ENCODE peak calls at places on chromosome 19, in six cellular contexts. P is CD8-positive, alpha-beta memory T cell; W is left ventricle myocardium inferior; M is adrenal gland; O is uterus; S is lung. L is an unnamed sample. For H3K9me3, H3K27me3 and H3K4me1, the result is how much of the 10 kb centered on the place peaks cover.

GRCh38 chr19:5927439-5927821 is 13.4 kb downstream of the CAPS start:
- DNase-seq in P (no peak), W (no peak), M (no peak), O (no peak), S (no peak), L (no peak)

GRCh38 chr19:409006-409514 is at the start of gene C2CD4C:
- DNase-seq in P (no peak), W (no peak), M (no peak), O (no peak), S (no peak), L (peak)

GRCh38 chr19:13430790-13431582 is 75.3 kb downstream of the CACNA1A start:
- DNase-seq in P (peak), W (peak), M (peak), O (no peak), S (peak), L (peak)

GRCh38 chr19:14381689-14382474 is 638 bp downstream of the ADGRE5 start:
- DNase-seq in P (peak), W (peak), M (peak), O (peak), S (peak), L (no peak)

GRCh38 chr19:4830768-4831265 is 695 bp downstream of the TICAM1 start:
- DNase-seq in P (no peak), W (no peak), M (no peak), O (no peak), S (no peak), L (no peak)

GRCh38 chr19:30036154-30037129 is 94.4 kb downstream of the URI1 start:
- DNase-seq in P (no peak), W (no peak), M (no peak), O (no peak), S (no peak), L (no peak)

GRCh38 chr19:39969681-39970423 is 1.1 kb upstream of the PSMC4 start:
- DNase-seq in P (no peak), W (no peak), M (no peak), O (no peak), S (no peak), L (no peak)

GRCh38 chr19:55795021-55795420 is 26.1 kb downstream of the RFPL4AL1 start:
- DNase-seq in P (no peak), W (no peak), M (no peak), O (no peak), S (no peak), L (no peak)

GRCh38 chr19:19447536-19448237 is 42.2 kb downstream of the GATAD2A start:
- DNase-seq in P (peak), W (no peak), M (peak), O (no peak), S (no peak), L (no peak)

GRCh38 chr19:52296400-52296772 is 583 bp upstream of the ZNF480 start:
- DNase-seq in P (no peak), W (no peak), M (no peak), O (no peak), S (no peak), L (no peak)

GRCh38 chr19:46841458-46842083 is 9.1 kb downstream of the AP2S1 start:
- DNase-seq in P (no peak), W (peak), M (peak), O (peak), S (no peak), L (no peak)

GRCh38 chr19:51688665-51689571 is 4.2 kb upstream of the SPACA6 start:
- DNase-seq in P (no peak), W (peak), M (peak), O (peak), S (peak), L (peak)

GRCh38 chr19:19405919-19406877 is 723 bp downstream of the GATAD2A start:
- DNase-seq in P (peak), W (peak), M (peak), O (peak), S (peak), L (no peak)

GRCh38 chr19:35206379-35206778 is 22.2 kb downstream of the FAM187B start:
- DNase-seq in P (peak), W (no peak), M (no peak), O (no peak), S (peak), L (no peak)

GRCh38 chr19:42091300-42092266 is 15.6 kb downstream of the ZNF574 start:
- DNase-seq in P (no peak), W (no peak), M (peak), O (no peak), S (no peak), L (no peak)

GRCh38 chr19:48964205-48965032 is 690 bp upstream of the FTL start:
- DNase-seq in P (no peak), W (peak), M (no peak), O (no peak), S (no peak), L (no peak)

GRCh38 chr19:14562660-14563589 is 8.9 kb downstream of the NDUFB7 start:
- DNase-seq in P (no peak), W (no peak), M (no peak), O (no peak), S (no peak), L (no peak)

GRCh38 chr19:48635966-48636858 is 967 bp downstream of the DBP start:
- DNase-seq in P (no peak), W (no peak), M (peak), O (peak), S (no peak), L (no peak)

GRCh38 chr19:309206-309565 is 18.0 kb upstream of the PLPP2 start:
- DNase-seq in P (no peak), W (no peak), M (no peak), O (no peak), S (no peak), L (no peak)

GRCh38 chr19:46191972-46192371 is 37.6 kb upstream of the IGFL1 start:
- DNase-seq in P (no peak), W (no peak), M (peak), O (no peak), S (no peak), L (no peak)

GRCh38 chr19:50568321-50569022 is at the start of gene LRRC4B:
- DNase-seq in P (no peak), W (no peak), M (no peak), O (no peak), S (no peak), L (no peak)

GRCh38 chr19:45821103-45821521 is 6.0 kb upstream of the RSPH6A start:
- DNase-seq in P (no peak), W (no peak), M (no peak), O (no peak), S (no peak), L (no peak)

GRCh38 chr19:15199652-15200574 is 882 bp downstream of the NOTCH3 start:
- DNase-seq in P (no peak), W (no peak), M (no peak), O (no peak), S (no peak), L (no peak)

GRCh38 chr19:28303502-28303901 is 909.4 kb downstream of the UQCRFS1 start:
- DNase-seq in P (no peak), W (no peak), M (no peak), O (no peak), S (no peak), L (no peak)

GRCh38 chr19:47369923-47370625 is 21.0 kb downstream of the DHX34 start:
- DNase-seq in P (no peak), W (no peak), M (peak), O (no peak), S (peak), L (no peak)

GRCh38 chr19:55437410-55437809 is 5.7 kb downstream of the SHISA7 start:
- DNase-seq in P (no peak), W (peak), M (peak), O (no peak), S (peak), L (no peak)

GRCh38 chr19:36028313-36029041 is 4.2 kb downstream of the CLIP3 start:
- DNase-seq in P (no peak), W (no peak), M (no peak), O (no peak), S (no peak), L (no peak)

GRCh38 chr19:13633109-13633508 is 126.8 kb upstream of the CACNA1A start:
- DNase-seq in P (no peak), W (no peak), M (no peak), O (no peak), S (no peak), L (no peak)

GRCh38 chr19:6484251-6484650 is 2.7 kb upstream of the DENND1C start:
- DNase-seq in P (no peak), W (no peak), M (no peak), O (no peak), S (no peak), L (no peak)

GRCh38 chr19:43872547-43873336 is 45.6 kb downstream of the ZNF283 start:
- DNase-seq in P (no peak), W (no peak), M (no peak), O (no peak), S (no peak), L (no peak)
- H3K9me3 ChIP-seq in P (under half), W (half or more), M (half or more), O (under half), S (under half), L (half or more)

DNA sequence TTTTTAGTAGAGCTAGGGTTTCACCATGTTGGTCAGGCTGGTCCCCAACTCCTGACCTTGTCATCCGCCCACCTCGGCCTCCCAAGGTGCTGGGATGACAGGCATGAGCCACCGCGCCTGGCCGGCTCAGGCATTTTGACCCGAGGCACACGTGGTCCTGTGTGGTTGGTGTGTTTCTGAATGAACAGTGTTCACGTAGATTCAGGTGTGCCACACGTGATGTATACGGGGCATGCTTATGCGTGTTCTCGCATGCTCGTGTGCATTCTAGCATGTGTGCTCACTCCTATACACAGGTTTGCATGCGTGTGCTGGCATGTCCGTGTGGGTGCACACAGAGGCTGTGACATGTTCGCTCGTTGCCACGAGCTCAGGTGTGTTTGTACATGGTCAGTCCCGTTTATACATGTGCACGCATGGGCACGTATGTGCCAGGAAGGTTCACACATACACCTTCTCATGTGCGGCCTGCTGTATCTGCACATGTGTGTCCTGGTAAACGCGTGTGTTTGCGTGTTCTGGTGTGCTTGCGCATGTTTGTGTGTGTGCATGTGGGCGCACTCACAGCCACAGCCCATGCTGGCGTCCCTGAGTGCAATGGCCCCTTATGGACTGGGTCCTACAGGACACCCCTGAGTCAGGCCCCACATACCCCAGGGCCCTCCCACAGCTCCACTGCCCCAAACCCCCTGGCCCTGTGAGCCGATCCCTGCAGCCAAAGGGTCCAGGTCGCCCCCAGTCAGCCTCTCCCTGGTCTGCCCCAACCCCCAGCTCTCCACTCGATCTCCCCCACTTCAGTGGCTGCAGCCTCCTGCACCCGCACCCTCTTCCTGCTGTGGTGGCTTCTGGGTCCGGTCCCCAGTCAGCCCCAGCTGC is 20.6 kb upstream of the TCF3 start:
- DNase-seq in P (no peak), W (no peak), M (no peak), O (no peak), S (no peak), L (no peak)
- H3K27me3 ChIP-seq in P (under half), W (half or more), M (half or more), O (under half), S (under half), L (under half)

GRCh38 chr19:16618248-16618647 is 9.8 kb downstream of the MED26 start:
- DNase-seq in P (no peak), W (no peak), M (no peak), O (no peak), S (no peak), L (no peak)
- H3K4me1 ChIP-seq in P (under half), W (half or more), M (under half), O (under half), S (under half), L (under half)

GRCh38 chr19:23381114-23381513 is 14.2 kb downstream of the ZNF91 start:
- DNase-seq in P (no peak), W (no peak), M (no peak), O (no peak), S (no peak), L (no peak)

GRCh38 chr19:23382955-23383354 is 12.3 kb downstream of the ZNF91 start:
- DNase-seq in P (no peak), W (no peak), M (no peak), O (no peak), S (no peak), L (no peak)

GRCh38 chr19:23378948-23379347 is 16.3 kb downstream of the ZNF91 start:
- DNase-seq in P (peak), W (no peak), M (no peak), O (no peak), S (no peak), L (no peak)

GRCh38 chr19:23377276-23377675 is 18.0 kb downstream of the ZNF91 start:
- DNase-seq in P (no peak), W (no peak), M (no peak), O (no peak), S (no peak), L (no peak)
- H3K9me3 ChIP-seq in P (under half), W (under half), M (under half), O (under half), S (under half), L (half or more)

DNA sequence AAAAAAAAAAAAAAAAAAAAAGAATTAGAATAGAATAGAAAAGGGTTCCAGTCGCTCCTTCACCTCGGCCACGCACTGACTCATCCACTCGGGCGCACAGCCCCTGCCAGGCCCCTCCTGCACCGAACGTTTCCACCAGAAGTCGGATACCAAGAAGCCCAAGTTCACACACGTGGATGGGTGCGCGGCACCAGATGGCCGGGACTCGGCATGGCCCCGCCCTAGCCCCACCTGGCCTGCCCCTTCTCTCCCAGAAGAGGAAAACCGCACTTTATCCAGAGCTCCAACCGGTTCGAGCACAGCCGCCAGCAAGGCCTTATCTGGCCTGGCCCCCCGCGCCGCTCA is 5.9 kb downstream of the PRR36 start:
- DNase-seq in P (no peak), W (no peak), M (peak), O (no peak), S (no peak), L (no peak)
- H3K27me3 ChIP-seq in P (under half), W (half or more), M (under half), O (under half), S (under half), L (half or more)

GRCh38 chr19:17949956-17950309 is 17.0 kb upstream of the KCNN1 start:
- DNase-seq in P (no peak), W (no peak), M (no peak), O (no peak), S (no peak), L (no peak)
- H3K4me1 ChIP-seq in P (half or more), W (half or more), M (under half), O (under half), S (under half), L (half or more)

GRCh38 chr19:33086955-33087354 is 6.0 kb downstream of the GPATCH1 start:
- DNase-seq in P (no peak), W (no peak), M (no peak), O (no peak), S (no peak), L (no peak)
- H3K9me3 ChIP-seq in P (under half), W (under half), M (under half), O (under half), S (under half), L (under half)